ENCODE peak calls at places on chromosomes 13 and 19, in seven cellular contexts. H, S, X, L, D, A and P are unnamed samples.

GRCh38 chr19:7904074-7905020 is 670 bp downstream of the MAP2K7 start:
- DNase-seq in H (peak), X (no peak), S (peak), A (no peak), D (no peak), L (no peak), P (no peak)

GRCh38 chr13:21069561-21070004 is 8.2 kb upstream of the LATS2 start:
- DNase-seq in L (no peak), H (no peak), D (peak), A (peak), S (no peak), X (peak), P (no peak)

GRCh38 chr19:42284641-42285341 is 15.7 kb downstream of the CIC start:
- DNase-seq in A (no peak), L (no peak), D (no peak), S (no peak), H (no peak), X (no peak), P (no peak)

GRCh38 chr13:27194209-27194608 is 22.6 kb upstream of the USP12 start:
- DNase-seq in D (no peak), S (no peak), H (no peak), L (no peak), A (no peak), X (peak), P (no peak)

GRCh38 chr13:91323349-91323748 is 24.1 kb upstream of the MIR17HG start:
- DNase-seq in X (no peak), S (no peak), D (no peak), L (no peak), H (no peak), A (no peak), P (no peak)

GRCh38 chr19:46840157-46840942 is 10.3 kb downstream of the AP2S1 start:
- DNase-seq in H (peak), A (peak), L (peak), D (no peak), S (no peak), X (peak), P (no peak)

GRCh38 chr19:35229601-35230000 is 1.1 kb upstream of the FAM187B start:
- DNase-seq in X (no peak), D (no peak), L (no peak), S (no peak), A (no peak), H (no peak), P (no peak)

GRCh38 chr19:41296323-41296935 is 13.5 kb upstream of the CCDC97 start:
- DNase-seq in H (no peak), D (no peak), A (peak), S (peak), L (no peak), X (no peak), P (no peak)

GRCh38 chr13:33761744-33762143 is 56.2 kb upstream of the RFC3 start:
- DNase-seq in A (peak), X (peak), L (no peak), S (no peak), D (no peak), H (no peak), P (no peak)

GRCh38 chr13:85567909-85568308 is 231.3 kb downstream of the SLITRK6 start:
- DNase-seq in A (no peak), D (no peak), S (no peak), X (no peak), H (no peak), L (no peak), P (no peak)

GRCh38 chr19:50532952-50533351 is 19.2 kb upstream of the ASPDH start:
- DNase-seq in L (no peak), D (no peak), S (no peak), H (no peak), A (no peak), X (no peak), P (no peak)

GRCh38 chr19:30651066-30651465 is 278.9 kb downstream of the ZNF536 start:
- DNase-seq in D (no peak), S (no peak), L (no peak), X (no peak), H (no peak), A (no peak), P (no peak)

GRCh38 chr19:55459950-55460657 is 1.3 kb downstream of the ISOC2 start:
- DNase-seq in A (no peak), D (no peak), S (no peak), X (peak), L (no peak), H (no peak), P (no peak)

GRCh38 chr19:57267294-57267693 is 13.0 kb upstream of the ZNF460 start:
- DNase-seq in A (no peak), S (no peak), D (no peak), L (no peak), H (no peak), X (no peak), P (no peak)